ENCODE peak calls at places on chromosomes 4 and X, in seven cellular contexts. T is upper lobe of right lung; F is GM23338; E is SK-N-SH; X is adrenal gland; J is CD4-positive, alpha-beta T cell; H is HCT116. M is an unnamed sample.

GRCh38 chr4:3442959-3443749 is 1.4 kb downstream of the HGFAC start:
- DNase-seq in T (no peak), F (peak; percentile 64), E (peak; percentile 94), X (peak; percentile 43), J (peak; percentile 58), H (no peak), M (peak; percentile 53)

GRCh38 chr4:1611501-1611870 is 72.6 kb downstream of the FAM53A start:
- DNase-seq in T (peak; percentile 62), F (no peak), E (no peak), X (no peak), J (no peak), H (no peak), M (no peak)

GRCh38 chr4:6779667-6780565 is 2.6 kb upstream of the KIAA0232 start:
- DNase-seq in T (no peak), F (peak; percentile 71), E (no peak), X (no peak), J (no peak), H (no peak), M (no peak)

GRCh38 chrX:13752646-13753045 is 18.1 kb downstream of the OFD1 start:
- DNase-seq in T (no peak), F (no peak), E (no peak), X (no peak), J (no peak), H (no peak), M (no peak)

GRCh38 chr4:5019274-5019673 is at the start of gene CYTL1:
- DNase-seq in T (no peak), F (peak; percentile 59), E (peak; percentile 83), X (no peak), J (no peak), H (no peak), M (no peak)

GRCh38 chr4:184826315-184827266 is 823 bp upstream of the ACSL1 start:
- DNase-seq in T (no peak), F (peak; percentile 41), E (no peak), X (peak; percentile 36), J (peak; percentile 23), H (no peak), M (no peak)

GRCh38 chr4:3685081-3685645 is 81.0 kb upstream of the ADRA2C start:
- DNase-seq in T (peak; percentile 53), F (no peak), E (no peak), X (no peak), J (no peak), H (no peak), M (no peak)

GRCh38 chr4:35525192-35525978 is 718.9 kb downstream of the ARAP2 start:
- DNase-seq in T (peak; percentile 51), F (peak; percentile 68), E (no peak), X (no peak), J (no peak), H (no peak), M (no peak)

GRCh38 chrX:149199734-149200133 is 305.4 kb downstream of the IDS start:
- DNase-seq in T (no peak), F (no peak), E (no peak), X (no peak), J (no peak), H (no peak), M (no peak)

GRCh38 chr4:100095729-100096595 is 94.3 kb downstream of the DDIT4L start:
- DNase-seq in T (peak; percentile 63), F (peak; percentile 83), E (peak; percentile 50), X (peak; percentile 84), J (peak; percentile 27), H (peak; percentile 69), M (peak; percentile 63)

GRCh38 chr4:127698789-127699200 is 31.4 kb upstream of the SLC25A31 start:
- DNase-seq in T (no peak), F (no peak), E (no peak), X (peak; percentile 15), J (no peak), H (peak; percentile 81), M (peak; percentile 85)

GRCh38 chrX:112218388-112218787 is 135.8 kb upstream of the TRPC5 start:
- DNase-seq in T (no peak), F (peak; percentile 12), E (no peak), X (no peak), J (no peak), H (no peak), M (no peak)

GRCh38 chr4:78214078-78214477 is 157.0 kb downstream of the FRAS1 start:
- DNase-seq in T (no peak), F (no peak), E (no peak), X (no peak), J (no peak), H (no peak), M (no peak)

GRCh38 chr4:179583221-179583620 is 2141.0 kb upstream of the AGA start:
- DNase-seq in T (no peak), F (peak; percentile 11), E (no peak), X (no peak), J (no peak), H (no peak), M (no peak)
- H3K27ac ChIP-seq in T (no peak overlapping the region), F (no peak overlapping the region), E (no peak overlapping the region), X (no peak overlapping the region), J (no peak overlapping the region), H (no peak overlapping the region), M (no peak overlapping the region)

GRCh38 chr4:151304755-151305154 is 20.6 kb downstream of the SH3D19 start:
- DNase-seq in T (no peak), F (peak; percentile 29), E (no peak), X (no peak), J (no peak), H (no peak), M (no peak)
- TF ChIP-seq CTCF in T (no peak), F (no peak), E (no peak), X (no peak), J (no peak), H (no peak), M (no peak)

GRCh38 chr4:10593130-10593529 is 91.4 kb downstream of the CLNK start:
- DNase-seq in T (no peak), F (peak; percentile 31), E (no peak), X (no peak), J (no peak), H (peak; percentile 42), M (no peak)

GRCh38 chr4:10599574-10599973 is 85.0 kb downstream of the CLNK start:
- DNase-seq in T (no peak), F (peak; percentile 53), E (no peak), X (no peak), J (no peak), H (no peak), M (no peak)

GRCh38 chr4:10598829-10599228 is 85.7 kb downstream of the CLNK start:
- DNase-seq in T (no peak), F (no peak), E (no peak), X (no peak), J (no peak), H (no peak), M (no peak)

GRCh38 chr4:10590896-10591295 is 93.7 kb downstream of the CLNK start:
- DNase-seq in T (no peak), F (no peak), E (no peak), X (no peak), J (no peak), H (no peak), M (no peak)

GRCh38 chr4:10596586-10597285 is 87.8 kb downstream of the CLNK start:
- DNase-seq in T (no peak), F (no peak), E (no peak), X (no peak), J (no peak), H (no peak), M (no peak)
- H3K27ac ChIP-seq in T (no peak overlapping the region), F (no peak overlapping the region), E (no peak overlapping the region), X (no peak overlapping the region), J (no peak overlapping the region), H (no peak overlapping the region), M (no peak overlapping the region)

DNA sequence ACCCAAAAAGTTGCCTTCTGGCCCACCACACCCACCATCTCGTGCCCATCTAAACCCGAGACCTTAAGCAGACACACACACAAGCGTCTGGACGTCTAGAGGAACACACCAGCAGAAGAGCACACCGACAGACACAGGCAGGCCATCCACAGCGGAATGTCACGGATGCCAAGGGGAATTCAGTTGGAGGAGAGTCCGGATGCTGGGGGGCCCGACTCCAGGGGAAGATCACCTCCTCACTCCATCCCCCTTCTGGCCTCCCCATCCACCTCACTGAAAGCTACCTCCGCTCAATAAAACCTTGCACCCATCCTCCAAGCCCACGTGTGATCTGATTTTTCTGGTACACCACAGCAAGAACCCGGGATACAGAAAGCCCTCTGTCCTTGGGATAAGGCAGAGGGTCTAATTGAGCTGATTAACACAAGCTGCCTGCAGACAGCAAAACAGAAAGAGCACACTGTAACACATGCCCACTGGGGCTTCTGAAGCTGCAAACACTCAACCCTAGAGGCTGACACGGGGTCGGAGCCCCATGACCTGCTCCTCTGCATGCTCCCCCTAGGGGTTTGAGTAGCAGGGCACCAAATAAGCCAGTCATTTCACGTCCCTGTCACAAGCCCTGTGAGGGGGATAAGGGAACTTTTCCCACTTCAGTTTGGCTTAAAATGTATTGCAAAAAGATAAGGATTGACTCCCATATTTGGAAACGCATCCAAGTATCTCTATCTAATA is 339.6 kb upstream of the PCDH10 start:
- DNase-seq in T (no peak), F (peak; percentile 77), E (no peak), X (no peak), J (no peak), H (no peak), M (no peak)
- TF ChIP-seq CTCF in T (no peak), F (peak; percentile 58), E (no peak), X (no peak), J (no peak), H (peak; percentile 7), M (no peak)

DNA sequence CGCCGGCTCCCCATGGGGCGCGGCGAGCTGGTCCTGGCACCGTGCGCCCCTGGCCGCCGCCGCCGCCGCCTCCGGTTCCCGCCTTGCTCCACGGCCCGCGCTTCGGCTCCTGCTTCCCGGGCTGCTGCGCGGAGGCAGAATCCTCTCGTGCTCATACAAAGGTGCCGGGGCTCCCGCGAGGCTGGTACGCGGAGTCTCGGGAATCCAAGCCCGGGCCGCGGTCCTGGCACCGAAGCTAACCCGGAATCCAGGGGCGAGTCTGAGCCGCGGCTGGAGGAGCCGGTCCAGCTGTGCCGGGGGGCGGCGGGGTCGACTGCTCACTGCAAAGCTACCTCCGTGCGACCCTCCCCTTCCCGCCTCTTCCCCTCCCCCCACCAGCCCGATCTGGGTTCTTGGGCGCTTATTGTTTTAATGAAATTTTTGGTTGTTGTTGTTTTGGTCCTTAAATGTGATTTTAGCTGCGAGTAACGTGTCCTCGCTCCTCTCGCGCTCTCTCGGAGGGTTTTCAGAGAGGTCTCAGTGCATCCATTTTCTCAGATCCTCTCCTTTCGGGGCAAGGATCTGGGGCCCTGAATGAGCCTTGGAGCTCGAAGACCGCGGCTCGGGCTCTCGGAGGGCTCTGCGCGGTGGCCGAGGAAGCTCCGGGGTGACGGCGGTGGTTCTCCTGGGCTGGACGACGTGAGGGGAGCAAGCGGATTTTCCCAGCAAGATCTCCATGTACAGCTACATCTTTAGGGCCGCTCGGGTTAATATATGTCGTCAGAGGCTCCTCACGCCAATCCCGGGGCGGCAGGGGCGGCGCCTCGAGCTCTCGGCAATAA is at the start of gene HAND2:
- DNase-seq in T (no peak), F (peak; percentile 69), E (peak; percentile 91), X (no peak), J (no peak), H (no peak), M (no peak)
- H3K27ac ChIP-seq in T (no peak within 1 kb of the TSS), F (no peak within 1 kb of the TSS), E (peak within 1 kb of the TSS; percentile 99), X (no peak within 1 kb of the TSS), J (no peak within 1 kb of the TSS), H (no peak within 1 kb of the TSS), M (no peak within 1 kb of the TSS)

GRCh38 chr4:242121-242848 is 63.0 kb downstream of the ZNF732 start:
- DNase-seq in T (peak; percentile 69), F (peak; percentile 95), E (no peak), X (peak; percentile 55), J (peak; percentile 58), H (no peak), M (no peak)
- TF ChIP-seq CTCF in T (peak; percentile 93), F (peak; percentile 91), E (peak; percentile 35), X (peak; percentile 94), J (peak; percentile 91), H (peak; percentile 54), M (peak; percentile 12)

GRCh38 chrX:16953606-16954211 is 7.3 kb downstream of the REPS2 start:
- DNase-seq in T (no peak), F (no peak), E (no peak), X (no peak), J (no peak), H (peak; percentile 43), M (no peak)
- H3K27ac ChIP-seq in T (no peak overlapping the region), F (no peak overlapping the region), E (no peak overlapping the region), X (no peak overlapping the region), J (no peak overlapping the region), H (peak overlapping the region; percentile 55), M (no peak overlapping the region)